ENCODE peak calls at places on chromosomes 4 and X, in nine cellular contexts. U is heart left ventricle, X is A549, B is transverse colon, D is tibial nerve, L is adrenal gland, N is stomach, O is endothelial cell of umbilical vein, I is ovary. A is an unnamed sample.

GRCh38 chr4:114263233-114263632 is 283.8 kb upstream of the ARSJ start:
- DNase-seq in U (no peak), X (no peak), B (no peak), D (no peak), L (no peak), N (no peak), O (peak; percentile 39), I (no peak), A (no peak)

GRCh38 chr4:39278476-39278875 is 87.7 kb downstream of the RFC1 start:
- DNase-seq in U (no peak), X (no peak), B (no peak), D (no peak), L (no peak), N (no peak), O (no peak), I (no peak), A (no peak)

GRCh38 chrX:24774650-24775049 is 80.9 kb downstream of the POLA1 start:
- DNase-seq in U (no peak), X (no peak), B (no peak), D (no peak), L (no peak), N (no peak), O (no peak), I (no peak), A (no peak)

GRCh38 chr4:127188847-127189246 is 443.9 kb upstream of the INTU start:
- DNase-seq in U (no peak), X (peak; percentile 1), B (no peak), D (no peak), L (no peak), N (no peak), O (no peak), I (no peak), A (no peak)

GRCh38 chr4:26860922-26861433 is 337 bp downstream of the STIM2 start:
- DNase-seq in U (peak; percentile 85), X (peak; percentile 26), B (peak; percentile 47), D (no peak), L (peak; percentile 62), N (peak; percentile 59), O (no peak), I (peak; percentile 56), A (peak; percentile 59)

GRCh38 chr4:137213372-137214173 is 318.7 kb downstream of the PCDH18 start:
- DNase-seq in U (no peak), X (no peak), B (no peak), D (no peak), L (no peak), N (no peak), O (no peak), I (no peak), A (no peak)

GRCh38 chr4:8144359-8144758 is 14.3 kb downstream of the ABLIM2 start:
- DNase-seq in U (no peak), X (no peak), B (no peak), D (no peak), L (peak; percentile 76), N (no peak), O (no peak), I (no peak), A (peak; percentile 35)

GRCh38 chrX:37578045-37578444 is 6.6 kb downstream of the LANCL3 start:
- DNase-seq in U (no peak), X (no peak), B (no peak), D (no peak), L (no peak), N (no peak), O (no peak), I (no peak), A (no peak)

GRCh38 chr4:158860856-158861255 is 92.0 kb downstream of the FNIP2 start:
- DNase-seq in U (no peak), X (no peak), B (no peak), D (no peak), L (no peak), N (no peak), O (no peak), I (no peak), A (no peak)

GRCh38 chrX:141467442-141467841 is 117.1 kb downstream of the SPANXA1 start:
- DNase-seq in U (no peak), X (peak; percentile 35), B (no peak), D (no peak), L (no peak), N (no peak), O (peak; percentile 2), I (no peak), A (no peak)

GRCh38 chr4:137238456-137238855 is 293.8 kb downstream of the PCDH18 start:
- DNase-seq in U (no peak), X (no peak), B (no peak), D (no peak), L (no peak), N (no peak), O (no peak), I (no peak), A (no peak)

GRCh38 chr4:158094413-158095110 is 78.3 kb downstream of the GASK1B start:
- DNase-seq in U (no peak), X (peak; percentile 28), B (no peak), D (no peak), L (peak; percentile 87), N (no peak), O (peak; percentile 70), I (peak; percentile 39), A (peak; percentile 64)

GRCh38 chr4:52051615-52052474 is 741 bp downstream of the SPATA18 start:
- DNase-seq in U (peak; percentile 79), X (peak; percentile 74), B (peak; percentile 82), D (peak; percentile 25), L (peak; percentile 87), N (peak; percentile 82), O (peak; percentile 90), I (peak; percentile 35), A (peak; percentile 69)

GRCh38 chrX:2397648-2398340 is 103.0 kb downstream of the DHRSX start:
- DNase-seq in U (no peak), X (no peak), B (no peak), D (no peak), L (no peak), N (no peak), O (no peak), I (no peak), A (no peak)

GRCh38 chr4:82784615-82785247 is 13.9 kb downstream of the SCD5 start:
- DNase-seq in U (no peak), X (no peak), B (no peak), D (no peak), L (peak; percentile 58), N (no peak), O (peak; percentile 80), I (no peak), A (no peak)

DNA sequence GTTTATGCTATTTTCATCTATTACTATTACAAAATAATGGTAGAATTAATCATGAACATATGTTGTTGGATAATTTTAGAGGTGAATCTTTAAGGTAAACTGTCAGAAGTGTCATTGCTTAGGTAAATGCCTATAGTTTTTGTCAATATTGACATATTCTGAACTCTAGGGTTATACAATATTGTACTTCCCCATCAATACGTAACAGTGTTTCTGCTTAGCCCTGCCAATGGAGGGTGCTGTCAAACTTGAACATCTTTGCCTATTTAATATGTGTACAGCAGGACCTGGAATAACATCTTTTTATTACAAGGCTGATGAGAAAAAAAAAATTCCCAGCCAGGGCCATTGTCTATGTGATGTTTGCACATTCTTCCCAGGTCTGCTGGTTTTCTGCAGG is 40.8 kb downstream of the ARHGAP24 start:
- DNase-seq in U (no peak), X (no peak), B (no peak), D (no peak), L (no peak), N (no peak), O (no peak), I (no peak), A (no peak)
- TF ChIP-seq CTCF in U (no peak), X (no peak), B (no peak), D (no peak), L (no peak), N (no peak), O (no peak), I (no peak), A (no peak)

GRCh38 chrX:44669626-44670025 is 127.0 kb upstream of the FUNDC1 start:
- DNase-seq in U (no peak), X (no peak), B (no peak), D (no peak), L (no peak), N (no peak), O (no peak), I (no peak), A (no peak)

GRCh38 chrX:44675364-44676024 is 132.8 kb upstream of the FUNDC1 start:
- DNase-seq in U (no peak), X (peak; percentile 61), B (no peak), D (peak; percentile 4), L (peak; percentile 63), N (no peak), O (peak; percentile 4), I (no peak), A (peak; percentile 23)

GRCh38 chrX:44674906-44675305 is 132.2 kb upstream of the FUNDC1 start:
- DNase-seq in U (no peak), X (no peak), B (no peak), D (no peak), L (no peak), N (no peak), O (no peak), I (no peak), A (no peak)
- H3K27ac ChIP-seq in U (no peak overlapping the region), X (peak overlapping the region; percentile 22), B (no peak overlapping the region), D (no peak overlapping the region), L (no peak overlapping the region), N (no peak overlapping the region), O (no peak overlapping the region), I (no peak overlapping the region), A (no peak overlapping the region)

GRCh38 chrX:136784231-136784630 is 3.5 kb upstream of the ARHGEF6 start:
- DNase-seq in U (no peak), X (no peak), B (no peak), D (no peak), L (no peak), N (no peak), O (no peak), I (no peak), A (no peak)
- TF ChIP-seq POLR2A in U (no peak), X (no peak), B (no peak), D (no peak), L (no peak), N (no peak), O (no peak), I (no peak), A (no peak)

GRCh38 chr4:156673483-156673882 is 298.1 kb downstream of the PDGFC start:
- DNase-seq in U (no peak), X (no peak), B (no peak), D (no peak), L (no peak), N (no peak), O (no peak), I (no peak), A (no peak)

GRCh38 chr4:156677656-156678055 is 293.9 kb downstream of the PDGFC start:
- DNase-seq in U (no peak), X (no peak), B (no peak), D (no peak), L (no peak), N (no peak), O (no peak), I (no peak), A (no peak)

GRCh38 chr4:156676116-156676851 is 295.3 kb downstream of the PDGFC start:
- DNase-seq in U (no peak), X (no peak), B (no peak), D (no peak), L (no peak), N (no peak), O (no peak), I (no peak), A (no peak)

GRCh38 chr4:156672924-156673323 is 298.7 kb downstream of the PDGFC start:
- DNase-seq in U (no peak), X (no peak), B (no peak), D (no peak), L (no peak), N (no peak), O (no peak), I (no peak), A (no peak)

GRCh38 chr4:156677136-156677535 is 294.5 kb downstream of the PDGFC start:
- DNase-seq in U (no peak), X (peak; percentile 52), B (peak; percentile 14), D (no peak), L (no peak), N (no peak), O (peak; percentile 19), I (no peak), A (peak; percentile 9)
- TF ChIP-seq CTCF in U (peak; percentile 5), X (peak; percentile 43), B (no peak), D (no peak), L (peak; percentile 24), N (no peak), O (peak; percentile 8), I (no peak), A (peak; percentile 17)